ENCODE peak calls at places on chromosomes 6 and 20, in seven cellular contexts. G is IMR-90, X is GM23338, V is OCI-LY7, Q is fibroblast of lung, E is heart right ventricle, Z is colonic mucosa. D is an unnamed sample.

GRCh38 chr20:61919239-61919638 is 146.4 kb downstream of the TAF4 start:
- DNase-seq in V (no peak), X (no peak), G (no peak), Q (no peak), Z (no peak), E (no peak), D (no peak)

GRCh38 chr20:24721891-24722530 is 227.1 kb upstream of the CST7 start:
- DNase-seq in V (no peak), E (no peak), G (no peak), Q (no peak), X (no peak), Z (no peak), D (no peak)

GRCh38 chr6:37821449-37821848 is 1.9 kb downstream of the ZFAND3 start:
- DNase-seq in Z (no peak), E (no peak), Q (no peak), X (no peak), G (no peak), V (no peak), D (no peak)

GRCh38 chr6:13307508-13307995 is 20.8 kb downstream of the TBC1D7 start:
- DNase-seq in V (no peak), E (no peak), G (peak), Q (peak), X (no peak), Z (no peak), D (peak)

GRCh38 chr6:12472601-12473038 is 182.5 kb downstream of the EDN1 start:
- DNase-seq in V (no peak), E (peak), X (no peak), Q (peak), Z (no peak), G (peak), D (peak)

GRCh38 chr6:22399693-22400092 is 102.9 kb upstream of the PRL start:
- DNase-seq in X (no peak), E (no peak), V (no peak), Z (no peak), Q (peak), G (peak), D (peak)

GRCh38 chr6:157442296-157442695 is 61.3 kb downstream of the ZDHHC14 start:
- DNase-seq in G (peak), X (no peak), Z (no peak), V (no peak), Q (peak), E (no peak), D (peak)

GRCh38 chr20:36569847-36570429 is 3.5 kb upstream of the TGIF2 start:
- DNase-seq in Z (no peak), E (no peak), V (no peak), G (peak), X (no peak), Q (no peak), D (peak)

GRCh38 chr6:137493218-137494038 is 766 bp downstream of the OLIG3 start:
- DNase-seq in V (no peak), G (no peak), E (no peak), Z (peak), Q (no peak), X (peak), D (no peak)

GRCh38 chr6:34696189-34696738 is 303 bp downstream of the ILRUN start:
- DNase-seq in V (no peak), E (no peak), Z (no peak), Q (peak), X (no peak), G (peak), D (no peak)

GRCh38 chr6:11196511-11197174 is 35.8 kb downstream of the NEDD9 start:
- DNase-seq in X (peak), G (peak), V (no peak), Q (peak), Z (no peak), E (no peak), D (peak)

GRCh38 chr20:18284805-18285533 is 3.4 kb upstream of the ZNF133 start:
- DNase-seq in Z (no peak), Q (peak), G (peak), X (peak), V (peak), E (no peak), D (no peak)

GRCh38 chr6:137978252-137978896 is 111.3 kb downstream of the TNFAIP3 start:
- DNase-seq in X (no peak), Z (peak), V (no peak), Q (no peak), G (no peak), E (no peak), D (peak)

GRCh38 chr6:1614767-1615650 is 5.3 kb downstream of the FOXC1 start:
- DNase-seq in G (no peak), Q (no peak), Z (no peak), X (peak), V (no peak), E (no peak), D (no peak)

GRCh38 chr20:62068997-62069396 is 3.3 kb upstream of the TAF4 start:
- DNase-seq in V (peak), Q (no peak), X (peak), G (no peak), Z (peak), E (no peak), D (no peak)

GRCh38 chr6:5028921-5029320 is 25.1 kb upstream of the RPP40 start:
- DNase-seq in X (no peak), E (no peak), V (no peak), Q (no peak), Z (no peak), G (no peak), D (no peak)

GRCh38 chr6:137156650-137157049 is 16.8 kb downstream of the IL22RA2 start:
- DNase-seq in Q (no peak), V (no peak), X (no peak), G (no peak), Z (no peak), E (no peak), D (no peak)

GRCh38 chr6:149750136-149750609 is 632 bp downstream of the PCMT1 start:
- DNase-seq in G (peak), Z (peak), E (peak), V (peak), X (peak), Q (peak), D (peak)

GRCh38 chr20:20668639-20669038 is 43.8 kb downstream of the RALGAPA2 start:
- DNase-seq in Z (no peak), G (no peak), V (peak), Q (no peak), X (no peak), E (no peak), D (peak)

GRCh38 chr20:6519556-6519955 is 247.9 kb upstream of the BMP2 start:
- DNase-seq in X (no peak), Q (peak), G (peak), E (no peak), Z (no peak), V (no peak), D (peak)

GRCh38 chr6:160093061-160093460 is 28.6 kb upstream of the SLC22A1 start:
- DNase-seq in Z (no peak), X (no peak), V (no peak), E (no peak), G (no peak), Q (no peak), D (no peak)

GRCh38 chr6:151948007-151948745 is 140.7 kb downstream of the ESR1 start:
- DNase-seq in X (no peak), V (peak), Q (no peak), G (no peak), E (no peak), Z (no peak), D (no peak)

GRCh38 chr6:156427345-156427744 is 349.8 kb upstream of the ARID1B start:
- DNase-seq in V (no peak), Z (no peak), Q (peak), G (peak), X (no peak), E (peak), D (peak)

GRCh38 chr6:26592649-26593048 is 4.1 kb upstream of the ABT1 start:
- DNase-seq in X (no peak), Q (no peak), G (no peak), V (peak), E (no peak), Z (no peak), D (no peak)
- TF ChIP-seq CTCF in X (no peak), Q (no peak), G (no peak), V (peak), E (no peak), Z (no peak), D (no peak)

GRCh38 chr6:3526962-3527796 is 70.3 kb upstream of the SLC22A23 start:
- DNase-seq in E (no peak), X (no peak), G (peak), Q (peak), V (no peak), Z (no peak), D (no peak)
- H3K27ac ChIP-seq in E (no peak), X (no peak), G (no peak), Q (no peak), V (no peak), Z (no peak), D (no peak)

GRCh38 chr6:106510090-106510970 is 119.0 kb downstream of the RTN4IP1 start:
- DNase-seq in Q (peak), V (peak), E (peak), Z (peak), G (no peak), X (peak), D (no peak)
- TF ChIP-seq CTCF in Q (no peak), V (peak), E (no peak), Z (no peak), G (no peak), X (peak), D (peak)

GRCh38 chr6:27139753-27140522 is 107.6 kb upstream of the PRSS16 start:
- DNase-seq in G (peak), X (peak), E (no peak), Z (peak), Q (peak), V (peak), D (no peak)
- H3K27ac ChIP-seq in G (peak), X (peak), E (peak), Z (peak), Q (peak), V (peak), D (peak)

GRCh38 chr6:30101939-30102700 is 10.8 kb downstream of the TRIM31 start:
- DNase-seq in E (peak), Z (peak), G (peak), V (peak), Q (peak), X (peak), D (peak)
- TF ChIP-seq CTCF in E (no peak), Z (no peak), G (peak), V (no peak), Q (no peak), X (peak), D (no peak)

GRCh38 chr6:134007077-134007476 is 45.3 kb downstream of the SLC2A12 start:
- DNase-seq in E (no peak), Q (no peak), V (no peak), Z (peak), X (no peak), G (no peak), D (no peak)

GRCh38 chr6:134014588-134015137 is 37.8 kb downstream of the SLC2A12 start:
- DNase-seq in Z (no peak), E (no peak), X (no peak), V (no peak), Q (no peak), G (peak), D (no peak)

GRCh38 chr6:134009876-134010275 is 42.5 kb downstream of the SLC2A12 start:
- DNase-seq in G (no peak), Q (no peak), E (no peak), X (no peak), Z (no peak), V (no peak), D (no peak)

GRCh38 chr6:134005824-134006223 is 46.6 kb downstream of the SLC2A12 start:
- DNase-seq in V (no peak), Q (no peak), E (no peak), X (no peak), G (no peak), Z (no peak), D (no peak)

DNA sequence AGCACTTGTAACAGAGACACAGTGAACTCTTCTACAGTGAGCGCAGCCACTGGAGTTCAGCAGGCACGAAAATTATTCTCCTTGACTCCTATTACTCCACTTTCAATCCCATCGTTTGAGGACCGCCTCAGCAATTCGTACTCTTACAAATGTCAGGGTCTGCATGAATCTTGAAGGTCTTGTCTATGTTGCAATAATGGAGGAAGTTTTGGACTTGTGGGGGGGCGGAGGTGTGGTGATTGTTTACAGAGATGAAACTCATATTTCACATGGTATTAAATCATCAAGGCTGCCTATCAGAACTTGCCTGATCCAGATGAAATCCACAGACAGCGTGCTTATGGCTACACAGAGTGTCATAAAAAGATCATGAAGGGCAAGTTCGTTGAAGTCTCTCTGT is 42.0 kb downstream of the SLC2A12 start:
- DNase-seq in Z (no peak), G (no peak), E (no peak), X (no peak), V (no peak), Q (no peak), D (no peak)
- H3K27ac ChIP-seq in Z (no peak), G (no peak), E (no peak), X (no peak), V (no peak), Q (no peak), D (no peak)

GRCh38 chr6:142367061-142367460 is 65.3 kb downstream of the ADGRG6 start:
- DNase-seq in G (no peak), E (no peak), X (no peak), V (no peak), Z (no peak), Q (no peak), D (no peak)

GRCh38 chr6:142361345-142361744 is 59.5 kb downstream of the ADGRG6 start:
- DNase-seq in Q (no peak), X (no peak), G (no peak), E (no peak), V (no peak), Z (no peak), D (no peak)

GRCh38 chr6:142357879-142358278 is 56.1 kb downstream of the ADGRG6 start:
- DNase-seq in X (no peak), V (no peak), Z (no peak), E (no peak), G (peak), Q (no peak), D (no peak)

GRCh38 chr6:142359271-142359960 is 57.6 kb downstream of the ADGRG6 start:
- DNase-seq in X (no peak), Q (no peak), V (no peak), Z (no peak), G (no peak), E (no peak), D (no peak)

DNA sequence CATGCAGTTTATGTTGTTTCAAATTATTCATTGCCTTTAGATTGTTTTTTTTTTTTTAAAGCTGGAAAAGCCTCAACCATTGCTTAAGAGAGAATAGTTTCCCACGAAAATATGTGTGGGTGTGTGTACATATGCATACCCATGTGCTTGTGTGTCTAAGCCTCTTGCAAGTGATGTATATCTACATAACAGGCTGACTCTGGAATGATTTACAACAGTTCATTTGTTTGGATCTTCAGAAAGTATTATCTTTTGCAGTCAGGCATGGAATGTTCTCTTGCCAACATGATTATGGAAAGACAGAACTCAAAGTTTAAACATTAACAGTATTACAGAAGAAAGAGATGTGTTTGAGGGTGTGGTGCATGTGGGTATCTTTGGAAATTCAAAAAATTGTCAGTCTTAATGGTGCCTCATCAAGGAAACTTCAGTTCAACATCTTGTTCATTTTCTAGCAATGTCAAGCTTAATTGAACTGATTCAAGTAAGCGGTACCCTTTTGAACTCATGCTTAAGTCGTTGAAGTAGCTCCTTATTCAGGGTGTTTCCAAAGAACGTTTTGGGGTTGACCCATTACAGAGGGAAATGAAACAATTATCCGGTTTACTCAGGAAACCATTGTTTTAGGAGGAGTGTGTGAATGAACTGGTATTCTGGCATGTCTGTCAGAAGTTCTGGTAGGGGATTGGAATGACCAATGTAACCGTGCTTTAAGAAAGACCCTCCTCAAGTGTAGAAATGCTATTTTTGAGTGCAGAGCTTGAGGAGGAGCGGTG is 60.1 kb downstream of the ADGRG6 start:
- DNase-seq in X (no peak), Z (no peak), G (peak), Q (peak), E (no peak), V (no peak), D (peak)
- TF ChIP-seq CTCF in X (no peak), Z (no peak), G (no peak), Q (no peak), E (no peak), V (no peak), D (no peak)

GRCh38 chr20:57087102-57087501 is 179.3 kb downstream of the BMP7 start:
- DNase-seq in Q (no peak), E (no peak), X (no peak), Z (no peak), V (no peak), G (no peak), D (no peak)

GRCh38 chr20:57088436-57088835 is 178.0 kb downstream of the BMP7 start:
- DNase-seq in X (no peak), E (no peak), Q (no peak), G (no peak), Z (no peak), V (no peak), D (no peak)

GRCh38 chr20:57087705-57088104 is 178.7 kb downstream of the BMP7 start:
- DNase-seq in G (no peak), Z (no peak), X (no peak), V (no peak), Q (no peak), E (no peak), D (no peak)

GRCh38 chr20:57083072-57083471 is 183.4 kb downstream of the BMP7 start:
- DNase-seq in X (no peak), V (no peak), E (no peak), G (no peak), Z (no peak), Q (no peak), D (no peak)

DNA sequence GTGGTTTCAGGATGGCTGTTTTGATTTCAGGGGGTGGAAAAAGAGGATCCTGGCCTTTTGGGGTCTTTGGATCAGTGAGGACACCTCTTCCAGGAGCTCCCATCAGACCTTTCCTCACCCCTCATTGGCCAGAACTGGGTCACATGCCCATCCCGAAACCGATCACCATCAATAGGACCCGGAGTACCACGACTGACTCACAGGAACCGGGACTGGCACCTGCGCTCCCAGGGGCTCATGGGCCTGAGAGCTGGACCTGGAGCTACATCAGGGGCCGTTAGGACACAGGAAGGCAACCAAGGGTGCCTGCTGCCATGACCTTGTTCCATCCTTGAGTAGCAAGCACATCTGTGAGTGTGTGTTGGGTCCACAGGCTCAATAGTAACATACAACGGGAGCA is 180.4 kb downstream of the BMP7 start:
- DNase-seq in X (no peak), Q (no peak), Z (no peak), E (no peak), V (no peak), G (no peak), D (no peak)
- H3K27ac ChIP-seq in X (no peak), Q (no peak), Z (no peak), E (no peak), V (no peak), G (no peak), D (no peak)

GRCh38 chr6:148616811-148617210 is 130.0 kb upstream of the UST start:
- DNase-seq in G (peak), Z (no peak), E (no peak), X (no peak), V (no peak), Q (peak), D (no peak)

GRCh38 chr6:148620579-148621298 is 126.1 kb upstream of the UST start:
- DNase-seq in V (no peak), G (no peak), Z (no peak), Q (no peak), X (no peak), E (no peak), D (no peak)

GRCh38 chr6:148624025-148624424 is 122.8 kb upstream of the UST start:
- DNase-seq in V (no peak), Z (peak), X (no peak), E (no peak), G (no peak), Q (peak), D (no peak)

GRCh38 chr6:148617522-148617921 is 129.3 kb upstream of the UST start:
- DNase-seq in X (no peak), Z (no peak), E (no peak), V (no peak), Q (no peak), G (peak), D (peak)

DNA sequence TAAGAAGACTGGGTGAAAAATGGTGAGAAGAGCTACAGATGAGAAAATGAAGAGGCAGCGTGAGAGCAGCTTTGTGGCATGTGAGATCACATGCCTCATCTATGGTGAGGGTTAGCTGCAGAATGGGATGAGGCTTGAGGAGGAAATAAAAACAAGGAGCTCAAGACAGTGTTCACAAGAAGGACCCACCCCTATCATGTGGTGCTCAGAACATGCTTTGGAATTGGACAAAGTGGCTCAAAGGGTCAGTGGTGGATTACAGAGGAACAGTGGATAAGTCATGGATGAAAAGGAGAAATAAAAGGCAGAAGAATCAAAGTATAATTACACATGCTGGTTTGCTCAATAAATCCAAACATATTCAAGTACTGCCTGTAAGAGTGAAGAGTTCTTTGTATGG is 126.9 kb upstream of the UST start:
- DNase-seq in G (no peak), Z (no peak), V (no peak), Q (no peak), E (no peak), X (no peak), D (no peak)
- TF ChIP-seq CTCF in G (no peak), Z (no peak), V (no peak), Q (no peak), E (no peak), X (no peak), D (no peak)